ENCODE peak calls at places on chromosomes 11 and 22, in eight cellular contexts. M is NCI-H1092, C is kidney, U is activated gamma-delta T cell treated with Interleukin-2 at 50 U/mL for 16 hours, J is amniotic stem cell, X is T-helper 2 cell, Y is erythroblast, D is SW 1271. E is an unnamed sample.

GRCh38 chr11:6315811-6316425 is 4.4 kb downstream of the CAVIN3 start:
- DNase-seq in M (peak; percentile 18), C (peak; percentile 80), U (peak; percentile 11), J (peak; percentile 19), X (no peak), Y (peak; percentile 77), D (peak; percentile 60), E (peak; percentile 46)

GRCh38 chr11:78207532-78208256 is 19.0 kb downstream of the USP35 start:
- DNase-seq in M (no peak), C (no peak), U (no peak), J (no peak), X (no peak), Y (no peak), D (no peak), E (no peak)

GRCh38 chr11:132911186-132911585 is 621.1 kb downstream of the OPCML start:
- DNase-seq in M (no peak), C (no peak), U (no peak), J (no peak), X (no peak), Y (no peak), D (no peak), E (peak; percentile 20)

GRCh38 chr22:46794067-46794466 is 31.6 kb downstream of the TBC1D22A start:
- DNase-seq in M (no peak), C (peak; percentile 63), U (no peak), J (no peak), X (no peak), Y (no peak), D (no peak), E (no peak)

GRCh38 chr11:47392546-47393162 is 14.3 kb upstream of the SPI1 start:
- DNase-seq in M (no peak), C (peak; percentile 74), U (no peak), J (no peak), X (no peak), Y (no peak), D (no peak), E (no peak)

GRCh38 chr11:114479331-114479730 is 40.1 kb downstream of the REXO2 start:
- DNase-seq in M (no peak), C (no peak), U (no peak), J (no peak), X (no peak), Y (no peak), D (no peak), E (no peak)

GRCh38 chr11:45048870-45049825 is 97.3 kb upstream of the PRDM11 start:
- DNase-seq in M (no peak), C (no peak), U (no peak), J (no peak), X (no peak), Y (peak; percentile 21), D (no peak), E (no peak)

GRCh38 chr22:29478326-29479276 is 1.4 kb upstream of the NEFH start:
- DNase-seq in M (no peak), C (no peak), U (no peak), J (no peak), X (no peak), Y (peak; percentile 30), D (no peak), E (no peak)

GRCh38 chr11:12889243-12889642 is 119.9 kb upstream of the RASSF10 start:
- DNase-seq in M (no peak), C (no peak), U (no peak), J (no peak), X (no peak), Y (no peak), D (no peak), E (no peak)

GRCh38 chr22:24805790-24806662 is at the start of gene SGSM1:
- DNase-seq in M (peak; percentile 70), C (peak; percentile 93), U (peak; percentile 73), J (no peak), X (peak; percentile 66), Y (peak; percentile 82), D (peak; percentile 64), E (peak; percentile 69)

GRCh38 chr11:11567862-11568650 is 53.7 kb downstream of the GALNT18 start:
- DNase-seq in M (no peak), C (no peak), U (no peak), J (no peak), X (no peak), Y (no peak), D (no peak), E (no peak)

GRCh38 chr11:121352301-121352891 is 59.8 kb downstream of the SC5D start:
- DNase-seq in M (peak; percentile 97), C (no peak), U (no peak), J (no peak), X (no peak), Y (no peak), D (no peak), E (no peak)